ENCODE peak calls at places on chromosomes 4 and X, in seven cellular contexts. N is CD8-positive, alpha-beta T cell; Y is CD8-positive, alpha-beta memory T cell; C is heart left ventricle; J is mesendoderm; M is A673; H is neuronal stem cell. O is an unnamed sample.

GRCh38 chr4:1081689-1082040 is 31.7 kb downstream of the RNF212 start:
- DNase-seq in H (no peak), Y (no peak), C (no peak), M (no peak), N (no peak), J (no peak), O (no peak)

GRCh38 chr4:87985097-87985886 is 9.8 kb downstream of the SPP1 start:
- DNase-seq in J (peak; percentile 86), C (peak; percentile 44), H (no peak), M (peak; percentile 52), Y (no peak), N (peak; percentile 13), O (no peak)

GRCh38 chr4:145177511-145177905 is 2.9 kb downstream of the OTUD4 start:
- DNase-seq in Y (no peak), N (no peak), C (no peak), H (no peak), M (no peak), J (peak; percentile 79), O (no peak)

GRCh38 chr4:175971393-175972179 is 94.1 kb upstream of the WDR17 start:
- DNase-seq in J (peak; percentile 21), N (no peak), H (no peak), M (peak; percentile 1), C (no peak), Y (no peak), O (peak; percentile 93)

GRCh38 chr4:91280551-91281290 is 1023.0 kb upstream of the GRID2 start:
- DNase-seq in J (no peak), Y (no peak), H (no peak), N (no peak), M (no peak), C (no peak), O (no peak)

GRCh38 chr4:56003606-56004005 is 54.9 kb downstream of the CEP135 start:
- DNase-seq in H (no peak), N (no peak), C (no peak), Y (no peak), M (no peak), J (no peak), O (no peak)

GRCh38 chr4:23373269-23373668 is 516.6 kb downstream of the PPARGC1A start:
- DNase-seq in Y (no peak), H (no peak), C (peak; percentile 60), N (no peak), M (no peak), J (peak; percentile 87), O (no peak)

GRCh38 chr4:177558995-177559394 is 116.8 kb upstream of the AGA start:
- DNase-seq in N (no peak), M (no peak), J (peak; percentile 14), Y (no peak), H (no peak), C (no peak), O (no peak)

GRCh38 chr4:80093563-80093962 is 20.5 kb upstream of the ANTXR2 start:
- DNase-seq in M (no peak), Y (no peak), N (no peak), H (no peak), C (no peak), J (no peak), O (no peak)

GRCh38 chr4:163525982-163526381 is 31.5 kb downstream of the TMA16 start:
- DNase-seq in M (no peak), H (no peak), C (no peak), Y (no peak), J (no peak), N (no peak), O (no peak)
- H3K36me3 ChIP-seq in M (peaks cover 62% of the 10 kb centered on the region), H (peaks cover 7% of the 10 kb centered on the region), C (peaks cover 95% of the 10 kb centered on the region), Y (peaks cover 6% of the 10 kb centered on the region), J (peaks cover 3% of the 10 kb centered on the region), N (peaks cover 6% of the 10 kb centered on the region), O (peaks cover 82% of the 10 kb centered on the region)

DNA sequence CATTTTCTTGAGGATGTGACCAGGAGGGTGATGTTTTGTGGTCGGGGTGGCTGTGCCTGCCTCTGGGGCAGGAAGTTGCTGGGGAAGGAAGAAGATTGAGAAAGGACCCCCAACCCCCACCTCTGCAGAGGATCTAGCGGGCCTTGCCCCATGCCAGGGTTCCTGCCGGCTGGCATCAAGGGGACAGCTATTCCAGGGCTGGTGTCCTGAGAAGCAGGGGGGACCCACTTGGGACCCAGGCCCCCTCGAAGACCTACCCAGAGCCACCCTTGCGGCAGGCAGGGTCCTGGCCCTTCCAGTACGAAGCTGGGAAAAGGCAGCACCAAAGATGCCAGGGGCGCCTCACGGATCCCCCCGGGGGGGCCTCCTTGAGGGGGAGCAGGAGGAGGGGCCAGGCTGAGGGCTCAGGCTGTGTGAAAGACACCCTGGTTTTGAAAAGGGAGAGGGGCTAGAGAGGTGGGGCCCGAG is 6.6 kb downstream of the SH3BP2 start:
- DNase-seq in J (no peak), H (no peak), Y (no peak), M (no peak), N (no peak), C (no peak), O (no peak)
- H3K4me3 ChIP-seq in J (no peak overlapping the region), H (no peak overlapping the region), Y (peak overlapping the region; percentile 50), M (no peak overlapping the region), N (peak overlapping the region; percentile 34), C (peak overlapping the region; percentile 19), O (no peak overlapping the region)

GRCh38 chrX:68696267-68696666 is 48.8 kb downstream of the STARD8 start:
- DNase-seq in M (no peak), Y (no peak), J (no peak), C (no peak), N (no peak), H (no peak), O (no peak)
- H3K4me1 ChIP-seq in M (no peaks in the 10 kb centered on the region), Y (no peaks in the 10 kb centered on the region), J (peaks cover 2% of the 10 kb centered on the region), C (no peaks in the 10 kb centered on the region), N (no peaks in the 10 kb centered on the region), H (no peaks in the 10 kb centered on the region), O (peaks cover 3% of the 10 kb centered on the region)

GRCh38 chrX:116272328-116272727 is 101.8 kb downstream of the AGTR2 start:
- DNase-seq in J (peak; percentile 83), Y (no peak), N (no peak), M (peak; percentile 42), C (no peak), H (no peak), O (no peak)

GRCh38 chrX:116272881-116273280 is 102.3 kb downstream of the AGTR2 start:
- DNase-seq in Y (no peak), H (no peak), J (no peak), C (no peak), N (no peak), M (no peak), O (no peak)

GRCh38 chrX:116267511-116268040 is 97.0 kb downstream of the AGTR2 start:
- DNase-seq in N (no peak), H (no peak), M (peak; percentile 12), C (no peak), J (no peak), Y (no peak), O (no peak)
- H3K36me3 ChIP-seq in N (no peaks in the 10 kb centered on the region), H (no peaks in the 10 kb centered on the region), M (no peaks in the 10 kb centered on the region), C (no peaks in the 10 kb centered on the region), J (no peaks in the 10 kb centered on the region), Y (no peaks in the 10 kb centered on the region), O (no peaks in the 10 kb centered on the region)

GRCh38 chrX:49167740-49168108 is 4.0 kb upstream of the PLP2 start:
- DNase-seq in C (no peak), Y (no peak), M (no peak), N (no peak), J (no peak), H (no peak), O (no peak)

GRCh38 chrX:49165901-49166881 is 3.6 kb downstream of the MAGIX start:
- DNase-seq in Y (peak; percentile 64), N (peak; percentile 34), H (peak; percentile 69), C (peak; percentile 84), J (peak; percentile 96), M (peak; percentile 67), O (peak; percentile 95)

GRCh38 chrX:49164589-49165360 is 2.2 kb downstream of the MAGIX start:
- DNase-seq in J (no peak), C (no peak), N (no peak), H (no peak), M (no peak), Y (no peak), O (no peak)

GRCh38 chrX:49163555-49164419 is 1.2 kb downstream of the MAGIX start:
- DNase-seq in M (peak; percentile 81), J (peak; percentile 92), N (peak; percentile 67), H (peak; percentile 71), Y (peak; percentile 73), C (peak; percentile 89), O (peak; percentile 85)

DNA sequence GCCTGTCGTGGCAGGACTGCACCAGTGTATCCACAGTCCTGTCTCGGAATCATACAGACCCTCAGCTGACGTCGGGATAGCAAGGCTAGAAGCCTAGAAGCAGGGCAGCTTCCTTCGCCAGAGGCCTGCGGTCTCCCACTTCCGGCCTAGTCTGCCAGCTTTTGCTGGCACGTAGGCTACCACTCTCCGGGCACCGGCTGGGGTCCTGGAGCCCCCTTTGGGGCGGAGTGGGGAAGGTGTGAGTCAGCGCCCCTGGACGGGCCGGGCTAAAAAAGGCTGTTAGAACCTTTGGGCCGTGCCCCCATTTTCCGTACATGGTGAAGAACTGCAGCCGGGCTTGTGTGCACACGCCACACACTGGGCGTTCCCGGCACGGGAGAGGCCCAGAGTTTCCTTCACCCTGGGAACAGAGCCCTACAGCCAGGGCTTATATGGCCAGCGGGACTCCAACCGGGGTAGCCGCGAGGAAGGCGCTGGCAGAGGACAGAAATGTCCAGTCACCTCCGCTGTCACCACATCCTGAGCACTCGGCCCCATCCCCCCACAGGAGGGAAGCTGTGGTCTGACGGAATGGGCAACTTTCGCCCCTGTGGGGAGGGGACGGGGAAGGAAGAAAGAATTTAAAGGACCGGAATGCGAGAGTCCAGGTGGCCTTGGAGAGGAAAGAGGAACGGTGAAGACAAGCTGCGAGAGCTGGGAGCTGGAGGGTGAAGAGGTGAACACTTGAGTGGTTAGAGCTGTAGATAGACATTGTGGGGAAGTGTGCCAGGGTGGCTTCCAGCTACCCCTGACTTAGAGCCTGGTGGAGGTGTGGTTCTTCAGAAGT is 4.6 kb downstream of the MAGIX start:
- DNase-seq in H (no peak), M (no peak), C (peak; percentile 80), Y (peak; percentile 76), J (peak; percentile 42), N (peak; percentile 43), O (no peak)
- H3K4me3 ChIP-seq in H (peak overlapping the region; percentile 46), M (no peak overlapping the region), C (peak overlapping the region; percentile 45), Y (peak overlapping the region; percentile 50), J (no peak overlapping the region), N (peak overlapping the region; percentile 55), O (peak overlapping the region; percentile 29)

GRCh38 chr4:152928286-152928685 is 7.8 kb upstream of the FHDC1 start:
- DNase-seq in J (no peak), M (no peak), C (no peak), N (no peak), H (no peak), Y (no peak), O (no peak)
- H3K4me1 ChIP-seq in J (peaks cover 7% of the 10 kb centered on the region), M (no peaks in the 10 kb centered on the region), C (no peaks in the 10 kb centered on the region), N (no peaks in the 10 kb centered on the region), H (peaks cover 3% of the 10 kb centered on the region), Y (no peaks in the 10 kb centered on the region), O (peaks cover 10% of the 10 kb centered on the region)

DNA sequence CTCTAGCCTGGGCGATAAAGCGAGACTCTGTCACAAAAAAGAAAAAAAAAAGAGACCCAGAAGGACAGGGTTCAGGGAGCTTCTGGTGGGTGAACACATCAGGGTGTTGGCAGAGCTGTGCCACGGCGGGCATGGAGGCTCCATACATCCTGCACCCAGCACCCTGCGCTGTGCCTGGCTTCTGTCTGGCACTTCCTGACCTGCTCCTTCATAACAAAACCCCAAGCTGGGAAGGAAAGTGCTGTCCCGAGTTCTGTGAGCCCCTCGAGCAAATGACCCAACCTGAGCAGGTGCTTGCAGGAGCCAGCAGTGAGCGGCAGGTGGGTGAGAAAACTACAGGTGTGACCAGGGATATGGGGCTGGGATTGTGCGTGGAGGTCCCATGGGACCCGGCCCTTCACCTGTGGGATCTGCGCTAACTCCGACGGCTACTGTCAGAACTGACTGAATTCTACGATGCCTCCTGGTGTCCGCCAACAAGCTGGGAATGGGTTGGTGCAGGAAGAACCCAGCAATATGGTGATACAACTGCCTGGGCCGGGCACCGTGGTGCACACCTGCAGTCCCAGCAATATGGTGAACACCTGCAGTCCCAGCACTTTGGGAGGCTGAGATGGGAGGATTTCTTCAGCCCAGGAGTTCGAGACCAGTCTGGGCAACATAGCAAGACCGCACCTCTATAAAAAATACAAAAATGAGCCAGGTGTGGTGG is 18.9 kb downstream of the ASMTL start:
- DNase-seq in H (no peak), N (no peak), C (no peak), J (no peak), Y (no peak), M (no peak), O (no peak)
- H3K36me3 ChIP-seq in H (peaks cover 36% of the 10 kb centered on the region), N (peaks cover 7% of the 10 kb centered on the region), C (peaks cover 33% of the 10 kb centered on the region), J (peaks cover 4% of the 10 kb centered on the region), Y (peaks cover 4% of the 10 kb centered on the region), M (peaks cover 5% of the 10 kb centered on the region), O (peaks cover 19% of the 10 kb centered on the region)

O was measured in HAP-1.